ENCODE peak calls at places on chromosomes 4 and X, in five cellular contexts. J is activated T-cell treated with anti-CD3 and anti-CD28 coated beads, Interleukin-2, amount 50 U/mL, for 24 hours; I is astrocyte; H is AG20443; F is upper lobe of right lung. M is an unnamed sample.

GRCh38 chr4:158540125-158540907 is 18.6 kb downstream of the RXFP1 start:
- DNase-seq in J (no peak), I (peak), H (no peak), F (no peak), M (no peak)

GRCh38 chrX:149903889-149904748 is 23.1 kb downstream of the MAGEA8 start:
- DNase-seq in J (no peak), I (no peak), H (no peak), F (no peak), M (no peak)

GRCh38 chr4:48069026-48069425 is 52.5 kb downstream of the NIPAL1 start:
- DNase-seq in J (no peak), I (no peak), H (no peak), F (no peak), M (no peak)

GRCh38 chr4:122744229-122744628 is 11.7 kb downstream of the BBS12 start:
- DNase-seq in J (no peak), I (peak), H (peak), F (no peak), M (no peak)

GRCh38 chr4:6229671-6230501 is 29.5 kb upstream of the JAKMIP1 start:
- DNase-seq in J (no peak), I (no peak), H (no peak), F (peak), M (no peak)

GRCh38 chrX:25011589-25012432 is 4.0 kb downstream of the ARX start:
- DNase-seq in J (no peak), I (no peak), H (no peak), F (no peak), M (no peak)

GRCh38 chr4:145179201-145179860 is 1.1 kb downstream of the OTUD4 start:
- DNase-seq in J (peak), I (peak), H (peak), F (peak), M (peak)

GRCh38 chrX:47796433-47796906 is 40.2 kb upstream of the ZNF81 start:
- DNase-seq in J (no peak), I (peak), H (peak), F (no peak), M (no peak)

GRCh38 chr4:166827167-166827566 is 407.1 kb downstream of the SPOCK3 start:
- DNase-seq in J (no peak), I (no peak), H (no peak), F (no peak), M (no peak)

GRCh38 chrX:69285881-69286545 is 120.8 kb upstream of the PJA1 start:
- DNase-seq in J (peak), I (no peak), H (peak), F (peak), M (peak)

GRCh38 chr4:94135701-94136100 is 72.0 kb upstream of the SMARCAD1 start:
- DNase-seq in J (no peak), I (no peak), H (no peak), F (no peak), M (no peak)

GRCh38 chrX:108437789-108438623 is at the start of gene COL4A6:
- DNase-seq in J (no peak), I (no peak), H (peak), F (peak), M (no peak)

GRCh38 chrX:136126892-136127406 is 20.4 kb upstream of the FHL1 start:
- DNase-seq in J (no peak), I (peak), H (peak), F (no peak), M (no peak)

GRCh38 chrX:38138157-38138556 is 82.5 kb downstream of the SRPX start:
- DNase-seq in J (no peak), I (no peak), H (no peak), F (no peak), M (no peak)

GRCh38 chr4:137960371-137961050 is 281.6 kb downstream of the SLC7A11 start:
- DNase-seq in J (no peak), I (peak), H (peak), F (no peak), M (no peak)

GRCh38 chrX:12843668-12844279 is 23.1 kb upstream of the TLR7 start:
- DNase-seq in J (no peak), I (no peak), H (no peak), F (no peak), M (no peak)

GRCh38 chr4:182877326-182877883 is 39.8 kb downstream of the DCTD start:
- DNase-seq in J (no peak), I (no peak), H (no peak), F (no peak), M (no peak)

GRCh38 chrX:80876877-80877276 is 67.2 kb upstream of the BRWD3 start:
- DNase-seq in J (no peak), I (peak), H (peak), F (no peak), M (no peak)

GRCh38 chr4:186067757-186068385 is 1.1 kb upstream of the TLR3 start:
- DNase-seq in J (no peak), I (peak), H (peak), F (peak), M (peak)

M was measured in activated effector memory CD4-positive, alpha-beta T cell treated with anti-CD3 and anti-CD28 coated beads, Interleukin-2, amount 50 U/mL, for 16 hours.